ENCODE peak calls at places on chromosomes 4 and X, in seven cellular contexts. O is upper lobe of right lung, F is heart left ventricle, B is keratinocyte, J is tibial artery, Q is H9, I is neural progenitor cell. S is an unnamed sample. For H3K27me3, the result is how much of the 10 kb centered on the place peaks cover.

GRCh38 chr4:88033309-88033708 is 25.9 kb downstream of the PKD2 start:
- DNase-seq in O (no peak), F (peak), B (no peak), J (no peak), Q (no peak), I (peak), S (no peak)

GRCh38 chr4:42519803-42520417 is 122.6 kb downstream of the SHISA3 start:
- DNase-seq in F (peak), I (peak), O (no peak), J (no peak), Q (no peak), B (no peak), S (no peak)

GRCh38 chr4:52788806-52789205 is 37.6 kb upstream of the ERVMER34-1 start:
- DNase-seq in O (no peak), J (no peak), B (no peak), F (no peak), Q (no peak), I (peak), S (no peak)

GRCh38 chr4:40204507-40205258 is 7.9 kb downstream of the RHOH start:
- DNase-seq in I (no peak), O (no peak), J (no peak), Q (no peak), B (no peak), F (no peak), S (no peak)

GRCh38 chr4:117893207-117893606 is 141.1 kb upstream of the NDST3 start:
- DNase-seq in J (no peak), O (no peak), Q (no peak), I (no peak), B (no peak), F (no peak), S (peak)

GRCh38 chrX:71532078-71532752 is 689 bp upstream of the OGT start:
- DNase-seq in O (no peak), F (no peak), J (no peak), Q (no peak), B (no peak), I (peak), S (peak)

GRCh38 chr4:73944061-73944875 is 37.6 kb downstream of the PF4 start:
- DNase-seq in I (peak), O (peak), B (no peak), F (peak), Q (peak), J (no peak), S (no peak)

GRCh38 chr4:74364649-74365491 is at the start of gene EREG:
- DNase-seq in Q (peak), J (no peak), F (peak), I (peak), B (no peak), O (peak), S (no peak)

GRCh38 chr4:17613761-17614415 is 553 bp upstream of the MED28 start:
- DNase-seq in F (no peak), I (peak), J (no peak), B (no peak), Q (no peak), O (no peak), S (peak)

GRCh38 chr4:160567634-160568033 is 1464.8 kb downstream of the RAPGEF2 start:
- DNase-seq in O (no peak), I (no peak), J (no peak), Q (no peak), B (no peak), F (no peak), S (no peak)

DNA sequence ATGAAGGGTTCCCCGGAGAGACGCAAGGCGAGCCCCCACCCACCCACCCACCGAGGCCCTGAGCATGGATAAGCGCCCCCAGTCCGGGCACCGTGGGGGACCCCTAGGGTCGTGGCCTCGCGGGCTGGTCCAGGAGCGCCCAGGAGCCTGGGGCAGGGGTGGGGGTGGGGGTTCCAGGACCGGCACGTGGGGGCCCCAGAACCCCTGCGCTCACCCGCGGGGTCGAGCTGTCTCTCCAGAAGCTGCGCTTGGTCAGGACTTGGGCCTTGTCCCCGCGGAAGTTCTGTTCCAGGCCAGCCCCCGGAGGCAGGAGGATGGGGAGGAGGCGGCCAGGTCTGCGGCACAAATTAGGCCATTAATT is 11.2 kb upstream of the SHOX start:
- DNase-seq in F (no peak), J (no peak), I (no peak), B (no peak), O (no peak), Q (no peak), S (no peak)
- H3K27me3 ChIP-seq in F (under half), J (under half), I (half or more), B (under half), O (under half), Q (half or more), S (under half)

GRCh38 chrX:138794285-138794684 is 82.8 kb upstream of the FGF13 start:
- DNase-seq in Q (no peak), J (no peak), I (no peak), B (no peak), O (no peak), F (no peak), S (no peak)

DNA sequence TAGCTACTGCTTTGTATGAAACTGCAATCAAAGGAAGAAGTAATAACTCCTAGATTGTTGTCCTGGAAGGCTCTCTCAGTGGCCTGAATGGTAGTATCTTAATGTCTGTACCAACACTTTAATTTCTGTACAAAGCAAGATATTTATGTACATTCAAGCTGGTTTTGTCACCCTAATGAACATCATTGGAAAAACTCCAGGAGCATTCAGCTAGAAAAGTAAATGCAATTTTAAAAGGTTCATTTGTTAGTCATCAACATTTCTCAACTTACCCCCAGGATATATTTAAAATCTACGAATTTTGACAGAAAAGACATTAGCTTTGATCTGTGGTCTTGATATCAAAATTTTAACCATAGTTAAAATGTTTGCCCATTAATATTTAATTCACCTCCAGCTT is 80.0 kb upstream of the FGF13 start:
- DNase-seq in Q (no peak), O (no peak), F (no peak), I (no peak), J (no peak), B (no peak), S (no peak)
- H3K27me3 ChIP-seq in Q (under half), O (under half), F (under half), I (under half), J (under half), B (under half), S (under half)

DNA sequence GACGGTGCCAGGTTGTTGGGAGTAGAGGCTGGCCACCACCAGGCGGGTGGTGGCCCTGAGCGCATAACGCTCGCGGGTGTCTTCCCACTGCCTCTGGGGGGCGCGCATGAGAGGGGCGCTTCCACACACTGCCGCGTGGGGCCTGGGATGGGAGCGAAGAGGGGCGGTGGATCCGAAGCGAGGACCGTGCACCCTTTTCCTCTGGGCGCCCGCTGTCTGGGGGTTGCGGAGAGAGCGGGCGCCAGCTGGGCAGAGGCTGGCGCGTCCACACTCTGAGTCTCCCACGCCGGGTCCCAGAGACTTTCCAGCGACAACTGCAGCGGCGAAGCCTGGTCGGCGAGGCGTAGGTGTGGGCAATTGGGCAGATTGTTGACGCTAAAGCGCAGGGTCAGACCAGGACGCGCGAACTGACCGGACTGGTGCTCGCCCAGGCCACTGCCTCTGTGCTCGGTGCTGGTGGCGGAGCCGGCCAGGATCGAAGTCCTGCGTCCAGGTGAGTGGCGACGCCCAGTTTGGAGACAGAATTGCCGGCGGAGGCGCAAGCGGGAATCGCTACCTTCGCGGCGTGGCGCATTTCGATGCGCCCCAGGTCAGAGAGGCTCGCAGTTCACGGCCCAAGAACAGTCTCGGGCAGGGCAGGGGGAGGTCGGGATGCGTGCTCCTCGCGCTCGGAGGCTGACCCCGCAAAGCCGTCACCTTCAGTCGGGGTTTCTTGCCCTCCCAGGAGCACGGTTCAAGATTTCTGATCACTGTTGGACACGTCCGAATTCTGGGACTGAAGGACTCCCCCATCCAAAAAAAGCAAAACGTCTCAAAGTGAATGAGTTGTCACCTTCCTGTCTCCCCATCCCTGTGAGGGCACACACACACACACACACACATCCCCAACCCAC is 2.6 kb upstream of the HMX1 start:
- DNase-seq in J (no peak), I (peak), B (no peak), Q (no peak), O (no peak), F (no peak), S (no peak)
- H3K27me3 ChIP-seq in J (under half), I (half or more), B (half or more), Q (half or more), O (half or more), F (half or more), S (half or more)

DNA sequence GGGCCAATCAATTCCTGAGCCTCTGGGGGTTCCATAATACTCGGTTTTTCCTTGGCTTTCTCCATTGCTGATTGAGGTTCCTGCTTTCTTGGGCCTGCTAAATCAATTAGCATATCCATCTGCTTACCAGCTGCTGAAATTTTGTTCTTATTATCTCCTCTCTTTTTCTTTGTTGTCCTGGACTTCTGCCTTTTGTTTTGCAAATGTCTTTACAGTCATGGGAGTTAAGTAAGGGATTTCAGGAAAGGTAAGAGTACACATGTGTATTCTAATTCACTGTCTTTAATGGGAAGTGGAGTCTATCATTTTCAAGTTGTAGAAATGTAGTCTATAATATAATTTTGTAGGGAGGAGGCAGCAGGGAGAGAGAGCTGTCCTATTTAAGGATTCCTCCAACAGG is 222.1 kb downstream of the MID1 start:
- DNase-seq in B (no peak), I (no peak), J (no peak), Q (no peak), O (no peak), F (no peak), S (no peak)
- H3K27me3 ChIP-seq in B (under half), I (under half), J (under half), Q (under half), O (under half), F (under half), S (under half)

GRCh38 chr4:146647615-146648383 is 9.1 kb downstream of the POU4F2 start:
- DNase-seq in I (peak), Q (peak), B (no peak), F (no peak), O (no peak), J (no peak), S (no peak)
- H3K27me3 ChIP-seq in I (half or more), Q (half or more), B (half or more), F (half or more), O (half or more), J (under half), S (half or more)

GRCh38 chr4:3868146-3868840 is 102.1 kb downstream of the ADRA2C start:
- DNase-seq in J (no peak), F (no peak), I (peak), Q (peak), O (peak), B (no peak), S (no peak)

GRCh38 chr4:3864736-3865721 is 98.8 kb downstream of the ADRA2C start:
- DNase-seq in I (no peak), J (peak), F (no peak), O (peak), B (no peak), Q (no peak), S (no peak)

GRCh38 chr4:3865986-3866812 is 100.0 kb downstream of the ADRA2C start:
- DNase-seq in J (peak), I (no peak), F (no peak), O (peak), B (no peak), Q (peak), S (no peak)

GRCh38 chr4:3867403-3868100 is 101.4 kb downstream of the ADRA2C start:
- DNase-seq in Q (peak), F (no peak), J (peak), O (peak), I (no peak), B (no peak), S (no peak)

GRCh38 chr4:3866813-3867129 is 100.6 kb downstream of the ADRA2C start:
- DNase-seq in B (no peak), F (no peak), I (no peak), O (peak), J (no peak), Q (no peak), S (no peak)
- H3K27me3 ChIP-seq in B (under half), F (under half), I (under half), O (under half), J (under half), Q (under half), S (under half)

DNA sequence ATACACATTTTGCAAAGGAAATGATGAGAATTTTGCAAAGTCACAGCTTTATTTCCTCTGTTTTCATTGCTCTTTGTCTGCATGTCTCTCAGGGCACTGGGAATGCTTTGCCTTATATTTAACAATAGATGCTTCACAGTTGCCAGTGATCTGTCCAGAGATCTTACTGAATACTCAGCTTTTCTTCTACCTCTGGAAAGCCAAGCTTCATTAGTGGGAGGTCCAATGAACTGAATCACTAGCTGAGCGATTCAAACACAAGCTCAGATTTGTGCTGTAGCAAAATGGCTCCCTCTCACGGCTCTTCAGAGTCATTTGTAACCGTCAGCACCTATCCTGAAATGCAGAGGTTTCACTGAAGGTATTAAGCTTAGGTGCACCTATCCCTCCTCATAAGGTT is 138.9 kb downstream of the DCLK2 start:
- DNase-seq in B (no peak), F (no peak), O (no peak), J (no peak), I (peak), Q (no peak), S (peak)
- H3K27me3 ChIP-seq in B (under half), F (under half), O (under half), J (under half), I (under half), Q (under half), S (under half)

DNA sequence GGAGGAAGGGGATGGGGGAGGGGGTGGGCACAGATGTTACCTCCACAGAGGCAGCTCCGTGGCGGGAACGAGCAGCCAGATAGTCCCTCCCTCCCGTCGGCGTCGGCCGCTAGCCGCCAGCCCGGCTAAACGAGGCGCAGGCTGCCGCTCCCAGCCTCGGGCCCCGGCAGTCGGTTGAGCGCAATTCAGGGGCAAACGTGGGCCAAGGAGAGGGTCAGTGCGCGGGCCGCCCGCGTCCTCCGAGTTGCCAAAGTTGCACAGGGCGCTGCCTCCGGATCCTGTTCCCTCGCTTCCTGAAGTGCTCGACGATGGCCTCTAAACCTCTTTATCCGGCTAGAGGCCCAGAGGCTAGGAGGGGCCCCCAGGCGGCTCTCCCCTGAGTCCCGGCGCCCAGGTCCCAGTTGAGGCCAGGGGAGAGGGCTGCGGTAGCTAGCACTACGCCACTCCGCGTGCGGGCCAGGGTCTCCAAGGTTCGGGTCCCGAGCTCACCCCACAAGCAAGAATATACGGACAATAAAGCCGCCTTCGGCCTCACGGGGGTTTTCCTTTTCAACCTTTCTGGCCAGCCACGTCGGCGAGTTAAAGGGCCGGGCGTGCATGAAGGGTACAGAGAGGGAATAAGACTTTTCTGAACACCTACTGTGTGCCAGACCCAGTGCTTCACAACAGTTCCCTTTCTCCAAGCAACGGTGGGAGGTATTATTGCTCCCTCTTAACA is 138.7 kb upstream of the ZIC3 start:
- DNase-seq in O (no peak), F (no peak), Q (peak), B (no peak), J (no peak), I (peak), S (no peak)
- H3K27me3 ChIP-seq in O (half or more), F (half or more), Q (under half), B (under half), J (under half), I (half or more), S (under half)

S was measured in kidney epithelial cell.